ENCODE peak calls at places on chromosomes 1 and 21, in eight cellular contexts. One of them, this sample, is unnamed.
A peak's percentile ranks its signal among the peaks of the same experiment; 100 is the strongest.

GRCh38 chr1:184366992-184367391 is 19.8 kb upstream of the C1orf21 start:
- DNase-seq in MM.1S: no peak
- DNase-seq in neural progenitor cell: no peak
- DNase-seq in pancreas: no peak
- DNase-seq in tibial nerve: no peak
- DNase-seq in A549: no peak
- DNase-seq in NT2/D1: no peak
- DNase-seq in Caco-2: no peak
- DNase-seq in this sample: no peak

GRCh38 chr21:44734841-44735240 is 23.5 kb upstream of the TSPEAR start:
- DNase-seq in pancreas: no peak
- DNase-seq in neural progenitor cell: no peak
- DNase-seq in NT2/D1: no peak
- DNase-seq in tibial nerve: no peak
- DNase-seq in MM.1S: no peak
- DNase-seq in A549: no peak
- DNase-seq in Caco-2: no peak
- DNase-seq in this sample: no peak

GRCh38 chr1:24705260-24706073 is 39.8 kb upstream of the CLIC4 start:
- DNase-seq in pancreas: peak; percentile 83
- DNase-seq in neural progenitor cell: peak; percentile 90
- DNase-seq in MM.1S: peak; percentile 84
- DNase-seq in Caco-2: peak; percentile 89
- DNase-seq in A549: peak; percentile 91
- DNase-seq in NT2/D1: peak; percentile 89
- DNase-seq in tibial nerve: peak; percentile 84
- DNase-seq in this sample: no peak

GRCh38 chr1:50975436-50975835 is 5.4 kb downstream of the CDKN2C start:
- DNase-seq in A549: no peak
- DNase-seq in tibial nerve: no peak
- DNase-seq in Caco-2: no peak
- DNase-seq in NT2/D1: no peak
- DNase-seq in neural progenitor cell: no peak
- DNase-seq in pancreas: no peak
- DNase-seq in MM.1S: no peak
- DNase-seq in this sample: no peak

GRCh38 chr1:16145030-16145987 is 10.6 kb downstream of the EPHA2 start:
- DNase-seq in NT2/D1: no peak
- DNase-seq in Caco-2: peak; percentile 54
- DNase-seq in pancreas: peak; percentile 97
- DNase-seq in neural progenitor cell: peak; percentile 69
- DNase-seq in tibial nerve: no peak
- DNase-seq in A549: peak; percentile 83
- DNase-seq in MM.1S: no peak
- DNase-seq in this sample: no peak

GRCh38 chr1:234631721-234632125 is 21.7 kb upstream of the IRF2BP2 start:
- DNase-seq in A549: peak; percentile 53
- DNase-seq in NT2/D1: no peak
- DNase-seq in neural progenitor cell: no peak
- DNase-seq in tibial nerve: no peak
- DNase-seq in Caco-2: peak; percentile 70
- DNase-seq in pancreas: no peak
- DNase-seq in MM.1S: no peak
- DNase-seq in this sample: no peak

GRCh38 chr1:94385354-94385947 is 32.7 kb upstream of the ABCD3 start:
- DNase-seq in neural progenitor cell: no peak
- DNase-seq in tibial nerve: no peak
- DNase-seq in NT2/D1: no peak
- DNase-seq in pancreas: no peak
- DNase-seq in Caco-2: no peak
- DNase-seq in MM.1S: no peak
- DNase-seq in A549: no peak
- DNase-seq in this sample: no peak

GRCh38 chr1:162141273-162142023 is 72.0 kb downstream of the NOS1AP start:
- DNase-seq in A549: no peak
- DNase-seq in NT2/D1: no peak
- DNase-seq in MM.1S: no peak
- DNase-seq in tibial nerve: no peak
- DNase-seq in Caco-2: no peak
- DNase-seq in neural progenitor cell: no peak
- DNase-seq in pancreas: no peak
- DNase-seq in this sample: no peak

GRCh38 chr1:231938651-231939050 is 312.1 kb downstream of the DISC1 start:
- DNase-seq in A549: no peak
- DNase-seq in tibial nerve: no peak
- DNase-seq in MM.1S: no peak
- DNase-seq in NT2/D1: no peak
- DNase-seq in pancreas: no peak
- DNase-seq in Caco-2: no peak
- DNase-seq in neural progenitor cell: no peak
- DNase-seq in this sample: no peak

GRCh38 chr21:43866233-43866632 is 1.2 kb downstream of the AGPAT3 start:
- DNase-seq in pancreas: peak; percentile 50
- DNase-seq in Caco-2: no peak
- DNase-seq in NT2/D1: no peak
- DNase-seq in MM.1S: peak; percentile 78
- DNase-seq in A549: no peak
- DNase-seq in tibial nerve: no peak
- DNase-seq in neural progenitor cell: peak; percentile 19
- DNase-seq in this sample: no peak

GRCh38 chr1:19425643-19426245 is 59.6 kb downstream of the CAPZB start:
- DNase-seq in MM.1S: no peak
- DNase-seq in Caco-2: peak; percentile 7
- DNase-seq in tibial nerve: no peak
- DNase-seq in A549: no peak
- DNase-seq in neural progenitor cell: no peak
- DNase-seq in pancreas: no peak
- DNase-seq in NT2/D1: no peak
- DNase-seq in this sample: no peak

GRCh38 chr1:224867715-224868114 is 61.8 kb upstream of the DNAH14 start:
- DNase-seq in pancreas: no peak
- DNase-seq in A549: no peak
- DNase-seq in tibial nerve: no peak
- DNase-seq in neural progenitor cell: no peak
- DNase-seq in MM.1S: no peak
- DNase-seq in Caco-2: no peak
- DNase-seq in NT2/D1: no peak
- DNase-seq in this sample: no peak

GRCh38 chr1:32886012-32886827 is at the start of gene HPCA:
- DNase-seq in neural progenitor cell: peak; percentile 96
- DNase-seq in A549: peak; percentile 38
- DNase-seq in MM.1S: peak; percentile 28
- DNase-seq in tibial nerve: no peak
- DNase-seq in pancreas: peak; percentile 88
- DNase-seq in Caco-2: peak; percentile 83
- DNase-seq in NT2/D1: peak; percentile 78
- DNase-seq in this sample: peak; percentile 36

GRCh38 chr1:166036092-166036491 is 130.7 kb downstream of the FAM78B start:
- DNase-seq in A549: no peak
- DNase-seq in NT2/D1: no peak
- DNase-seq in tibial nerve: no peak
- DNase-seq in pancreas: no peak
- DNase-seq in Caco-2: no peak
- DNase-seq in neural progenitor cell: no peak
- DNase-seq in MM.1S: no peak
- DNase-seq in this sample: no peak

GRCh38 chr21:44618909-44619308 is 7.0 kb downstream of the KRTAP10-8 start:
- DNase-seq in pancreas: no peak
- DNase-seq in NT2/D1: no peak
- DNase-seq in neural progenitor cell: no peak
- DNase-seq in A549: no peak
- DNase-seq in MM.1S: no peak
- DNase-seq in tibial nerve: no peak
- DNase-seq in Caco-2: no peak
- DNase-seq in this sample: peak; percentile 22

GRCh38 chr1:17012775-17013501 is 1.2 kb upstream of the ATP13A2 start:
- DNase-seq in Caco-2: no peak
- DNase-seq in pancreas: peak; percentile 86
- DNase-seq in tibial nerve: no peak
- DNase-seq in neural progenitor cell: peak; percentile 53
- DNase-seq in A549: no peak
- DNase-seq in MM.1S: no peak
- DNase-seq in NT2/D1: no peak
- DNase-seq in this sample: no peak

GRCh38 chr21:44286716-44287632 is 1.3 kb downstream of the AIRE start:
- DNase-seq in Caco-2: no peak
- DNase-seq in pancreas: peak; percentile 67
- DNase-seq in A549: no peak
- DNase-seq in tibial nerve: no peak
- DNase-seq in MM.1S: no peak
- DNase-seq in neural progenitor cell: no peak
- DNase-seq in NT2/D1: no peak
- DNase-seq in this sample: no peak

DNA sequence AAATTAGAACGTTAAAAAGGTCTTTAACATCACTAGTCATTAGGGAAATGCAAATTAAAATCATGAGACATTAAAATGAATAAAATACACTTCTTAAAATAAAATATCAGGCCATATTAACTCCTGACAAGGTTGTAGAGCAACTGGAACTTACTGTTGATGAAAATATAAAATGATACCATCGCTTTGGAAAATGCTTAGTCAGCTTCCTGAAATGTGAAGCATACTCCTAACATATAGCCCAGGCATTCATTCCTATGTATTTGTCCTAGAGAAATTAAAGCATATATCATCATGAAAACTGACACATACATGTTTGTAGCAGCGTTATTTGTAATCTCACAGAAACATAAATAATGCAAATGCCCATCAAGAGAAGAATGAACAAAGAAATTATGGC is 211.5 kb upstream of the CHRM3 start:
- DNase-seq in A549: no peak
- DNase-seq in neural progenitor cell: no peak
- DNase-seq in MM.1S: no peak
- DNase-seq in pancreas: no peak
- DNase-seq in Caco-2: no peak
- DNase-seq in tibial nerve: no peak
- DNase-seq in NT2/D1: no peak
- DNase-seq in this sample: no peak
- H3K9me3 ChIP-seq in A549: no peaks in the 10 kb centered on the region
- H3K9me3 ChIP-seq in neural progenitor cell: no peaks in the 10 kb centered on the region
- H3K9me3 ChIP-seq in MM.1S: no peaks in the 10 kb centered on the region
- H3K9me3 ChIP-seq in pancreas: no peaks in the 10 kb centered on the region
- H3K9me3 ChIP-seq in Caco-2: no peaks in the 10 kb centered on the region
- H3K9me3 ChIP-seq in tibial nerve: no peaks in the 10 kb centered on the region
- H3K9me3 ChIP-seq in NT2/D1: no peaks in the 10 kb centered on the region
- H3K9me3 ChIP-seq in this sample: no peaks in the 10 kb centered on the region

GRCh38 chr21:7957713-7958064 is 2563.7 kb upstream of the TPTE start:
- DNase-seq in tibial nerve: no peak
- DNase-seq in neural progenitor cell: no peak
- DNase-seq in MM.1S: no peak
- DNase-seq in NT2/D1: no peak
- DNase-seq in A549: no peak
- DNase-seq in Caco-2: no peak
- DNase-seq in pancreas: no peak
- DNase-seq in this sample: no peak

GRCh38 chr21:7952648-7953047 is 2568.7 kb upstream of the TPTE start:
- DNase-seq in NT2/D1: no peak
- DNase-seq in tibial nerve: no peak
- DNase-seq in neural progenitor cell: no peak
- DNase-seq in Caco-2: no peak
- DNase-seq in MM.1S: no peak
- DNase-seq in A549: no peak
- DNase-seq in pancreas: no peak
- DNase-seq in this sample: no peak

GRCh38 chr21:7947422-7947821 is 2574.0 kb upstream of the TPTE start:
- DNase-seq in MM.1S: no peak
- DNase-seq in A549: no peak
- DNase-seq in NT2/D1: no peak
- DNase-seq in pancreas: no peak
- DNase-seq in tibial nerve: no peak
- DNase-seq in neural progenitor cell: no peak
- DNase-seq in Caco-2: no peak
- DNase-seq in this sample: no peak

GRCh38 chr21:7953058-7953457 is 2568.3 kb upstream of the TPTE start:
- DNase-seq in tibial nerve: no peak
- DNase-seq in MM.1S: no peak
- DNase-seq in neural progenitor cell: no peak
- DNase-seq in pancreas: no peak
- DNase-seq in Caco-2: no peak
- DNase-seq in NT2/D1: no peak
- DNase-seq in A549: no peak
- DNase-seq in this sample: no peak

GRCh38 chr21:7951854-7952519 is 2569.4 kb upstream of the TPTE start:
- DNase-seq in pancreas: no peak
- DNase-seq in MM.1S: no peak
- DNase-seq in neural progenitor cell: no peak
- DNase-seq in NT2/D1: no peak
- DNase-seq in tibial nerve: no peak
- DNase-seq in A549: no peak
- DNase-seq in Caco-2: no peak
- DNase-seq in this sample: no peak
- H3K9me3 ChIP-seq in pancreas: peaks cover 3% of the 10 kb centered on the region
- H3K9me3 ChIP-seq in MM.1S: no peaks in the 10 kb centered on the region
- H3K9me3 ChIP-seq in neural progenitor cell: peaks cover 96% of the 10 kb centered on the region
- H3K9me3 ChIP-seq in NT2/D1: peaks cover 4% of the 10 kb centered on the region
- H3K9me3 ChIP-seq in tibial nerve: no peaks in the 10 kb centered on the region
- H3K9me3 ChIP-seq in A549: peaks cover 38% of the 10 kb centered on the region
- H3K9me3 ChIP-seq in Caco-2: peaks cover 32% of the 10 kb centered on the region
- H3K9me3 ChIP-seq in this sample: peaks cover 65% of the 10 kb centered on the region

DNA sequence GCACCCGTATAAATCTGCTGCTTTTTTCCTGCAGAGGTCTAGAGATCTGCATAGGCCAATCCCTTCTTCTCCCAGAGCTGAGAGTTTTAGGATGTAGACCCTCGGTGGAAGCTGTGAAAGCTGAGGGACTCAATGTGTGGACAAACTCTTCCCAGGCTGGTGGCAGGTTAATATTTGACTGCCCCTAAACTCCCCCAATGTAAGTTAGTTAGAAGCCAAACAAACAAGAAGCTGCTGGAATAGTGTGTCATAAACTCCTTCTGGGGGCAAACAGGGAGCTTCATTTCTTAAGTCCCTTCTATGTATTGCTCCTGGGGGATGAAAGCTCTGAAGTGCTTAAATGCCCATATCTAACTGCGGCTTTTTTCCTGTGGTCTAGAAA is 72.3 kb downstream of the SCMH1 start:
- DNase-seq in NT2/D1: no peak
- DNase-seq in tibial nerve: no peak
- DNase-seq in neural progenitor cell: no peak
- DNase-seq in A549: no peak
- DNase-seq in pancreas: no peak
- DNase-seq in MM.1S: no peak
- DNase-seq in Caco-2: no peak
- DNase-seq in this sample: no peak
- H3K9me3 ChIP-seq in NT2/D1: peaks cover 33% of the 10 kb centered on the region
- H3K9me3 ChIP-seq in tibial nerve: no peaks in the 10 kb centered on the region
- H3K9me3 ChIP-seq in neural progenitor cell: peaks cover 11% of the 10 kb centered on the region
- H3K9me3 ChIP-seq in A549: peaks cover 14% of the 10 kb centered on the region
- H3K9me3 ChIP-seq in pancreas: no peaks in the 10 kb centered on the region
- H3K9me3 ChIP-seq in MM.1S: no peaks in the 10 kb centered on the region
- H3K9me3 ChIP-seq in Caco-2: no peaks in the 10 kb centered on the region
- H3K9me3 ChIP-seq in this sample: peaks cover 8% of the 10 kb centered on the region

DNA sequence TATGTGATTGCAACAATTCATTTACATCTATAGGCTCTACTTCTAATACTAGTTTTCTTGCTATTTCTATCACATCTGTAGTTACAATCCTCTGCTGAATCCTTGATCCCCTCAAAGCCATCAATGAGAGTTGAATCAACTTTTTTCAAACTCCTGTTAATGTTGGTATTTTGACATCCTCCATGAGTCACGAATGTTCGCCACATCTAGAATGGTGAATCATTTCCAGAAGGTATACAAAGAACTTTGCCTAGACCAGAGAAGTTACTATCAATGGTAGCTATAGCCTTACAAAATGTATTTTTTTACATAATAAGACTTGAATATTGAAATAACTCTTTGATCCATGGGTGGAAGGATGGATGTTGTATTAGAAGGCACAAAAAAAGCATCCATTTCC is 110.0 kb downstream of the AMY1C start:
- DNase-seq in A549: no peak
- DNase-seq in NT2/D1: no peak
- DNase-seq in MM.1S: no peak
- DNase-seq in Caco-2: no peak
- DNase-seq in tibial nerve: no peak
- DNase-seq in pancreas: no peak
- DNase-seq in neural progenitor cell: no peak
- DNase-seq in this sample: no peak
- H3K9me3 ChIP-seq in A549: no peaks in the 10 kb centered on the region
- H3K9me3 ChIP-seq in NT2/D1: no peaks in the 10 kb centered on the region
- H3K9me3 ChIP-seq in MM.1S: no peaks in the 10 kb centered on the region
- H3K9me3 ChIP-seq in Caco-2: no peaks in the 10 kb centered on the region
- H3K9me3 ChIP-seq in tibial nerve: no peaks in the 10 kb centered on the region
- H3K9me3 ChIP-seq in pancreas: no peaks in the 10 kb centered on the region
- H3K9me3 ChIP-seq in neural progenitor cell: peaks cover 2% of the 10 kb centered on the region
- H3K9me3 ChIP-seq in this sample: no peaks in the 10 kb centered on the region